ENCODE peak calls at places on chromosomes 12 and 14, in eight cellular contexts. One of them, this sample, is unnamed.

GRCh38 chr14:82113710-82114109 is 580.1 kb upstream of the SEL1L start:
- DNase-seq in transverse colon: no peak
- DNase-seq in vagina: no peak
- DNase-seq in stomach: no peak
- DNase-seq in HCT116: no peak
- DNase-seq in endothelial cell of umbilical vein: no peak
- DNase-seq in sigmoid colon: no peak
- DNase-seq in breast epithelium: no peak
- DNase-seq in this sample: no peak

GRCh38 chr12:8564656-8565055 is 24.0 kb upstream of the CLEC4E start:
- DNase-seq in vagina: no peak
- DNase-seq in endothelial cell of umbilical vein: no peak
- DNase-seq in sigmoid colon: no peak
- DNase-seq in breast epithelium: no peak
- DNase-seq in HCT116: no peak
- DNase-seq in transverse colon: no peak
- DNase-seq in stomach: no peak
- DNase-seq in this sample: peak; percentile 86

GRCh38 chr12:53004582-53004981 is 1.7 kb upstream of the EIF4B start:
- DNase-seq in breast epithelium: no peak
- DNase-seq in vagina: no peak
- DNase-seq in HCT116: no peak
- DNase-seq in stomach: no peak
- DNase-seq in endothelial cell of umbilical vein: no peak
- DNase-seq in sigmoid colon: no peak
- DNase-seq in transverse colon: no peak
- DNase-seq in this sample: peak; percentile 49

GRCh38 chr12:58502236-58502635 is 418.1 kb downstream of the LRIG3 start:
- DNase-seq in transverse colon: no peak
- DNase-seq in HCT116: no peak
- DNase-seq in breast epithelium: no peak
- DNase-seq in endothelial cell of umbilical vein: peak; percentile 38
- DNase-seq in vagina: no peak
- DNase-seq in stomach: no peak
- DNase-seq in sigmoid colon: no peak
- DNase-seq in this sample: no peak

GRCh38 chr12:89980236-89980635 is 271.6 kb upstream of the ATP2B1 start:
- DNase-seq in endothelial cell of umbilical vein: no peak
- DNase-seq in breast epithelium: no peak
- DNase-seq in HCT116: no peak
- DNase-seq in stomach: no peak
- DNase-seq in vagina: peak; percentile 92
- DNase-seq in transverse colon: no peak
- DNase-seq in sigmoid colon: no peak
- DNase-seq in this sample: no peak

GRCh38 chr12:64171715-64172114 is 50.4 kb downstream of the KICS2 start:
- DNase-seq in stomach: no peak
- DNase-seq in breast epithelium: no peak
- DNase-seq in transverse colon: no peak
- DNase-seq in HCT116: peak; percentile 79
- DNase-seq in sigmoid colon: no peak
- DNase-seq in endothelial cell of umbilical vein: peak; percentile 45
- DNase-seq in vagina: no peak
- DNase-seq in this sample: no peak

GRCh38 chr12:100265732-100266131 is 1.1 kb downstream of the DEPDC4 start:
- DNase-seq in transverse colon: no peak
- DNase-seq in vagina: no peak
- DNase-seq in sigmoid colon: no peak
- DNase-seq in stomach: no peak
- DNase-seq in HCT116: no peak
- DNase-seq in breast epithelium: no peak
- DNase-seq in endothelial cell of umbilical vein: no peak
- DNase-seq in this sample: no peak

GRCh38 chr14:88660056-88660455 is 97.2 kb downstream of the ZC3H14 start:
- DNase-seq in endothelial cell of umbilical vein: no peak
- DNase-seq in stomach: no peak
- DNase-seq in vagina: no peak
- DNase-seq in transverse colon: no peak
- DNase-seq in breast epithelium: no peak
- DNase-seq in HCT116: no peak
- DNase-seq in sigmoid colon: no peak
- DNase-seq in this sample: no peak

GRCh38 chr12:121218588-121219352 is 8.8 kb downstream of the P2RX4 start:
- DNase-seq in breast epithelium: no peak
- DNase-seq in vagina: no peak
- DNase-seq in stomach: no peak
- DNase-seq in transverse colon: peak; percentile 40
- DNase-seq in endothelial cell of umbilical vein: no peak
- DNase-seq in HCT116: no peak
- DNase-seq in sigmoid colon: no peak
- DNase-seq in this sample: no peak

GRCh38 chr14:29710015-29710414 is 217.6 kb downstream of the PRKD1 start:
- DNase-seq in stomach: no peak
- DNase-seq in HCT116: no peak
- DNase-seq in breast epithelium: no peak
- DNase-seq in sigmoid colon: no peak
- DNase-seq in transverse colon: no peak
- DNase-seq in endothelial cell of umbilical vein: peak; percentile 6
- DNase-seq in vagina: no peak
- DNase-seq in this sample: no peak

GRCh38 chr12:116783503-116784237 is 45.6 kb downstream of the RNFT2 start:
- DNase-seq in endothelial cell of umbilical vein: no peak
- DNase-seq in breast epithelium: no peak
- DNase-seq in transverse colon: no peak
- DNase-seq in HCT116: no peak
- DNase-seq in vagina: no peak
- DNase-seq in sigmoid colon: no peak
- DNase-seq in stomach: no peak
- DNase-seq in this sample: no peak

GRCh38 chr14:63725786-63726185 is 2.1 kb downstream of the SGPP1 start:
- DNase-seq in sigmoid colon: no peak
- DNase-seq in vagina: no peak
- DNase-seq in stomach: no peak
- DNase-seq in HCT116: no peak
- DNase-seq in endothelial cell of umbilical vein: peak; percentile 11
- DNase-seq in breast epithelium: no peak
- DNase-seq in transverse colon: no peak
- DNase-seq in this sample: no peak

GRCh38 chr14:55117816-55118441 is 11.1 kb upstream of the LGALS3 start:
- DNase-seq in endothelial cell of umbilical vein: peak; percentile 33
- DNase-seq in transverse colon: no peak
- DNase-seq in breast epithelium: no peak
- DNase-seq in sigmoid colon: peak; percentile 19
- DNase-seq in vagina: no peak
- DNase-seq in HCT116: no peak
- DNase-seq in stomach: no peak
- DNase-seq in this sample: no peak

GRCh38 chr12:26748741-26749431 is 84.1 kb downstream of the ITPR2 start:
- DNase-seq in HCT116: no peak
- DNase-seq in endothelial cell of umbilical vein: peak; percentile 81
- DNase-seq in stomach: no peak
- DNase-seq in vagina: no peak
- DNase-seq in sigmoid colon: no peak
- DNase-seq in transverse colon: no peak
- DNase-seq in breast epithelium: no peak
- DNase-seq in this sample: no peak

GRCh38 chr12:3242199-3242863 is 165.2 kb downstream of the TSPAN9 start:
- DNase-seq in sigmoid colon: no peak
- DNase-seq in HCT116: no peak
- DNase-seq in endothelial cell of umbilical vein: no peak
- DNase-seq in vagina: no peak
- DNase-seq in stomach: no peak
- DNase-seq in transverse colon: peak; percentile 15
- DNase-seq in breast epithelium: no peak
- DNase-seq in this sample: no peak

GRCh38 chr12:3117628-3118027 is 40.4 kb downstream of the TSPAN9 start:
- DNase-seq in vagina: no peak
- DNase-seq in breast epithelium: no peak
- DNase-seq in endothelial cell of umbilical vein: no peak
- DNase-seq in transverse colon: no peak
- DNase-seq in stomach: no peak
- DNase-seq in HCT116: no peak
- DNase-seq in sigmoid colon: no peak
- DNase-seq in this sample: no peak

GRCh38 chr14:60215520-60216195 is 33.4 kb upstream of the PPM1A start:
- DNase-seq in breast epithelium: no peak
- DNase-seq in transverse colon: no peak
- DNase-seq in HCT116: no peak
- DNase-seq in sigmoid colon: no peak
- DNase-seq in vagina: no peak
- DNase-seq in endothelial cell of umbilical vein: no peak
- DNase-seq in stomach: no peak
- DNase-seq in this sample: no peak

GRCh38 chr14:60212503-60213371 is 36.3 kb upstream of the PPM1A start:
- DNase-seq in sigmoid colon: no peak
- DNase-seq in breast epithelium: no peak
- DNase-seq in HCT116: no peak
- DNase-seq in transverse colon: no peak
- DNase-seq in stomach: no peak
- DNase-seq in endothelial cell of umbilical vein: no peak
- DNase-seq in vagina: no peak
- DNase-seq in this sample: no peak

GRCh38 chr14:60214415-60215126 is 34.5 kb upstream of the PPM1A start:
- DNase-seq in breast epithelium: no peak
- DNase-seq in endothelial cell of umbilical vein: no peak
- DNase-seq in transverse colon: no peak
- DNase-seq in vagina: no peak
- DNase-seq in sigmoid colon: no peak
- DNase-seq in stomach: no peak
- DNase-seq in HCT116: no peak
- DNase-seq in this sample: no peak

GRCh38 chr14:60214003-60214402 is 35.0 kb upstream of the PPM1A start:
- DNase-seq in transverse colon: no peak
- DNase-seq in stomach: no peak
- DNase-seq in breast epithelium: no peak
- DNase-seq in vagina: no peak
- DNase-seq in HCT116: no peak
- DNase-seq in endothelial cell of umbilical vein: no peak
- DNase-seq in sigmoid colon: no peak
- DNase-seq in this sample: no peak

GRCh38 chr14:60215127-60215444 is 33.9 kb upstream of the PPM1A start:
- DNase-seq in sigmoid colon: no peak
- DNase-seq in transverse colon: peak; percentile 43
- DNase-seq in vagina: no peak
- DNase-seq in endothelial cell of umbilical vein: no peak
- DNase-seq in breast epithelium: no peak
- DNase-seq in stomach: no peak
- DNase-seq in HCT116: no peak
- DNase-seq in this sample: no peak
- TF ChIP-seq POLR2AphosphoS5 in sigmoid colon: no peak
- TF ChIP-seq POLR2AphosphoS5 in transverse colon: peak; percentile 34
- TF ChIP-seq POLR2AphosphoS5 in vagina: no peak
- TF ChIP-seq POLR2AphosphoS5 in endothelial cell of umbilical vein: no peak
- TF ChIP-seq POLR2AphosphoS5 in breast epithelium: no peak
- TF ChIP-seq POLR2AphosphoS5 in stomach: no peak
- TF ChIP-seq POLR2AphosphoS5 in HCT116: no peak
- TF ChIP-seq POLR2AphosphoS5 in this sample: no peak

DNA sequence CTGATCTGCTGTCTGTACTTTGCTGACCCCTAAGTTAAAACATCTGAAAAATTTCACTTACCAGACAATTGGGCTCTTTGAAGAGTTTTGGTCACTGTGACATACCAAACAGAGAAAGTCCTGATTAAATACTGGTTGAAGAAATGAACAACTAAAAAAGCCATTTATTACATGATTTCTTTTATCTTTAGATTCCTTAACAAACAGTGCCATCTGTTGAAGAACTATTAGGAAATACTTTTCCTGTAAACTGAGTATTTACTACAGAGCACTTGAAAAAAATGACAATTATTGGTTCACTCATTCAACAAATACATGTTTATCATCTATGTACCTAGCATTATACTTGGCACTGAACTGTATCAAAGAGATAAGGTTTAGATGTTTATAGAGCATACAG is 6.5 kb upstream of the WASHC4 start:
- DNase-seq in endothelial cell of umbilical vein: peak; percentile 22
- DNase-seq in breast epithelium: no peak
- DNase-seq in stomach: no peak
- DNase-seq in HCT116: no peak
- DNase-seq in vagina: no peak
- DNase-seq in sigmoid colon: no peak
- DNase-seq in transverse colon: no peak
- DNase-seq in this sample: no peak
- TF ChIP-seq CTCF in endothelial cell of umbilical vein: no peak
- TF ChIP-seq CTCF in breast epithelium: no peak
- TF ChIP-seq CTCF in stomach: no peak
- TF ChIP-seq CTCF in HCT116: peak; percentile 32
- TF ChIP-seq CTCF in vagina: no peak
- TF ChIP-seq CTCF in sigmoid colon: no peak
- TF ChIP-seq CTCF in transverse colon: no peak
- TF ChIP-seq CTCF in this sample: peak; percentile 38

GRCh38 chr14:53668861-53669260 is 287.8 kb downstream of the BMP4 start:
- DNase-seq in vagina: no peak
- DNase-seq in breast epithelium: no peak
- DNase-seq in HCT116: no peak
- DNase-seq in stomach: no peak
- DNase-seq in sigmoid colon: no peak
- DNase-seq in endothelial cell of umbilical vein: no peak
- DNase-seq in transverse colon: no peak
- DNase-seq in this sample: no peak

GRCh38 chr14:53663709-53664108 is 292.9 kb downstream of the BMP4 start:
- DNase-seq in stomach: no peak
- DNase-seq in endothelial cell of umbilical vein: peak; percentile 51
- DNase-seq in breast epithelium: no peak
- DNase-seq in sigmoid colon: peak; percentile 66
- DNase-seq in HCT116: peak; percentile 47
- DNase-seq in transverse colon: peak; percentile 11
- DNase-seq in vagina: no peak
- DNase-seq in this sample: peak; percentile 75
- H3K27ac ChIP-seq in stomach: no peak overlapping the region
- H3K27ac ChIP-seq in endothelial cell of umbilical vein: no peak overlapping the region
- H3K27ac ChIP-seq in breast epithelium: no peak overlapping the region
- H3K27ac ChIP-seq in sigmoid colon: no peak overlapping the region
- H3K27ac ChIP-seq in HCT116: no peak overlapping the region
- H3K27ac ChIP-seq in transverse colon: no peak overlapping the region
- H3K27ac ChIP-seq in vagina: no peak overlapping the region
- H3K27ac ChIP-seq in this sample: no peak overlapping the region

DNA sequence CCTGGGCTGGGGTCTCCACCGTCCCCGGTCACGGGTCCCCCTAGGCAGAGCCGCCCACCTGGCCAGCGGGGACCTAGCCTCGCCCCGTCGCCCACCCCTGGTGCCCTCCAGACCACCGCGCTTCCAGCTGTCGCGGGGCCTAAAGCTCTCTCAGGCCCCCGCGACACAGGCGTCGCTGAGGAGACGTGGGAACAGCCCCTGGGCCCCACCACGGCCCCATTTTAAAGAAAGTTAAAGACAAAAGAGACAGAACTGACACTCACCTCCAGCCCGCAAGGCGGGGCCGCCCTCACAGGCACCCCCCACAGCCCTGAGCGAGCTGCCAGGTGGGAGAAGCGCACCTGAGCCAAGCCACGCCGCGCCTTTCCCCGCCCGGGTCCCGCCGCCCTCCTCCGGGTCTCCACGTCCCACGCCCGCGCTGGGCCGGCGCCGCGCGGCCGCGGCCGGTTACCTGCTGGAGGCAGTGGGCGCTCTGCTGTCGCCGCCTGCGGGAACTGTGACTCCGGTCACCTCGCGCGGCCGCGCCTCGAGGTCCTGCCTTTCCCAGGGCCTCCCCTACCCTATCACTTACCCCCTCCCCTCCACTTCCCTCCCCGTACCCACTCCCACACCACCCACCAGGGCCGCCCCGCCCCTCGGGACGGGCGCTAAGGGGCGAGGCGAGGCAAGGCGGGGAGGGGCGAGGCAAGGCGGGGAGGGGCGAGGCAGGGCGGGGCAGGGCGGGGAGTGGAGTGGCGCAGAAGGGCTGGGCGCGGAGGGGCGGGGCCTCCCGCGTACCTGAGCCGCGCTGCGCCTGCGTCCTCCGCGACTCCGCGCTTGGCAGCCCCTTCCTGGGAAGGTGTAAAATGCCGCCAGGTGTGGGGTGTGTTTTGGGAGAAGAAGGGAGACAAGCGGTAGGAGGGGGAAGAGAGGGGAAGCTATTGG is 31.2 kb downstream of the TC2N start:
- DNase-seq in endothelial cell of umbilical vein: no peak
- DNase-seq in stomach: peak; percentile 96
- DNase-seq in sigmoid colon: peak; percentile 91
- DNase-seq in vagina: no peak
- DNase-seq in breast epithelium: peak; percentile 96
- DNase-seq in HCT116: peak; percentile 56
- DNase-seq in transverse colon: peak; percentile 92
- DNase-seq in this sample: peak; percentile 94
- TF ChIP-seq POLR2AphosphoS5 in endothelial cell of umbilical vein: no peak
- TF ChIP-seq POLR2AphosphoS5 in stomach: peak; percentile 18
- TF ChIP-seq POLR2AphosphoS5 in sigmoid colon: no peak
- TF ChIP-seq POLR2AphosphoS5 in vagina: peak; percentile 55
- TF ChIP-seq POLR2AphosphoS5 in breast epithelium: peak; percentile 82
- TF ChIP-seq POLR2AphosphoS5 in HCT116: peak; percentile 81
- TF ChIP-seq POLR2AphosphoS5 in transverse colon: peak; percentile 73
- TF ChIP-seq POLR2AphosphoS5 in this sample: peak; percentile 74